ENCODE peak calls at places on chromosome 7, in eight cellular contexts. U, I, Z, P, Y, N, E and B are unnamed samples.

GRCh38 chr7:41706228-41706930 is 3.5 kb upstream of the INHBA start:
- DNase-seq in E (no peak), I (no peak), Y (no peak), P (no peak), Z (no peak), N (no peak), U (no peak), B (no peak)

GRCh38 chr7:158985583-158985982 is 129.2 kb downstream of the DYNC2I1 start:
- DNase-seq in P (no peak), Z (no peak), E (no peak), N (no peak), U (no peak), I (no peak), Y (no peak), B (no peak)

GRCh38 chr7:130334274-130334673 is 10.3 kb upstream of the CPA5 start:
- DNase-seq in I (no peak), N (no peak), Z (no peak), Y (no peak), E (no peak), P (no peak), U (peak; percentile 66), B (no peak)

GRCh38 chr7:118109607-118110006 is 74.4 kb upstream of the LSM8 start:
- DNase-seq in E (no peak), U (no peak), N (no peak), Z (no peak), Y (no peak), P (no peak), I (no peak), B (no peak)

GRCh38 chr7:100093054-100093453 is 4.3 kb downstream of the COPS6 start:
- DNase-seq in P (no peak), Z (no peak), E (no peak), U (no peak), N (no peak), Y (no peak), I (no peak), B (no peak)

GRCh38 chr7:151592868-151593486 is 73.3 kb upstream of the RHEB start:
- DNase-seq in N (no peak), Y (peak; percentile 91), P (peak; percentile 86), I (no peak), U (peak; percentile 95), E (no peak), Z (no peak), B (peak; percentile 95)

GRCh38 chr7:65441010-65441409 is 67.4 kb downstream of the ZNF92 start:
- DNase-seq in P (peak; percentile 67), U (peak; percentile 36), N (no peak), I (no peak), Y (peak; percentile 20), Z (no peak), E (no peak), B (peak; percentile 28)

GRCh38 chr7:37738338-37738737 is 54.8 kb downstream of the GPR141 start:
- DNase-seq in I (no peak), Y (no peak), E (no peak), Z (no peak), P (no peak), U (no peak), N (no peak), B (no peak)

GRCh38 chr7:75772081-75773077 is at the start of gene CCL26:
- DNase-seq in E (no peak), N (no peak), I (no peak), P (peak; percentile 83), Y (peak; percentile 87), U (peak; percentile 79), Z (peak; percentile 85), B (peak; percentile 40)

GRCh38 chr7:55432937-55433784 is 68.0 kb downstream of the LANCL2 start:
- DNase-seq in Y (no peak), U (peak; percentile 44), P (no peak), Z (no peak), I (no peak), E (no peak), N (no peak), B (no peak)

DNA sequence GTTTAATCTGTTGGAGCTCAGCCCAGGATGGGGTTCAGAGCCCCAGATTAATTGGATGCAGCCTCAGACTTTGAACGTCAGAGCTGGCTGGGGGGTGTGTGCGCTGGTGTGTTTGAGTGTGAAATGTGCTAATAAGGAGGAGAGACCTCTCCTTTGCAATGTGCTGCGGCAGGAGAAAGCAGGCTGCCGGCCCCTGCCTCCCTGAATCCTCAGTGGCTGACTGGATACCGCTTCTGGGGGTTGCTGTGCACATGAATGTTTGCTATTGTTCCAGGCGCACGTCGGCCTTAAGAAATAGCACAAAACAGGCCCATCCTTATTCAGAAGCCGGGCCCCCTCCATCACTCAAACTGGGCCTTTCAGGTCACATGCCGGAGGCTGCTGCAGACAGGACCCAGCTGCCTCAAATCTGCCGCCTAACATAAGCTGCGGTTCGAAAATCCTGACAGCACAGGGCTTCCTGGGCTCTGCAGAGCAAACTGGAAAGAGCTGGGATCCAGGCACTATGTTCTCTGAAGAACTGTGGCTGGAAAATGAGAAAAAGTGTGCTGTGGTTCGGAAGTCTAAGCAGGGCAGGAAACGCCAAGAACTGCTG is 83.9 kb upstream of the PRR15 start:
- DNase-seq in Z (peak; percentile 72), N (no peak), P (no peak), I (no peak), E (no peak), U (peak; percentile 58), Y (no peak), B (no peak)
- H3K4me3 ChIP-seq in Z (peak overlapping the region; percentile 19), N (no peak overlapping the region), P (no peak overlapping the region), I (peak overlapping the region; percentile 42), E (no peak overlapping the region), U (no peak overlapping the region), Y (no peak overlapping the region), B (no peak overlapping the region)

DNA sequence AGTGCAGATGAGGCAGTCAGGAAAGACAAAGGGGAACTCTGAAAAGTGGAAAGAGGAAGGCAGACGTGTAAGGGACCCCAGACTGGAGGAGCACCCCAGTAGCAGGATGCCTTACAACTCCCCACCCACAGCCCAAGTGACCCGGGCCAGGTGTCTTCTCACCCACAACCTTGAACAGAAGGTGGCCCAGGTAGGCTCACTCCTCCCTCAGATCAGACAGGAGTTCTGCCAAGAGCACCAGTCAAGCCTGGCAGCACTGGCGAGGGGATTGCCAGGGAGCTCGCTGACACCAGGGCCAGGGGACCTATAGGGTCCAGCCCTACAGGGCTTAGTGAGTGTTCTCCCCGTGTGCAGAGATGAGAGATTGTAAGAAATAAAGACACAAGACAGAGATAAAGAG is 27.1 kb upstream of the LMBR1 start:
- DNase-seq in U (no peak), P (no peak), I (no peak), E (no peak), Y (no peak), N (no peak), Z (no peak), B (no peak)
- TF ChIP-seq CTCF in U (no peak), P (no peak), I (no peak), E (no peak), Y (no peak), N (no peak), Z (no peak), B (no peak)

GRCh38 chr7:113331155-113331898 is 213.0 kb upstream of the SMIM30 start:
- DNase-seq in I (no peak), P (no peak), Z (no peak), U (no peak), E (no peak), Y (no peak), N (no peak), B (no peak)
- H3K4me3 ChIP-seq in I (no peak overlapping the region), P (no peak overlapping the region), Z (no peak overlapping the region), U (no peak overlapping the region), E (no peak overlapping the region), Y (no peak overlapping the region), N (no peak overlapping the region), B (no peak overlapping the region)

GRCh38 chr7:50273870-50274269 is 30.6 kb upstream of the IKZF1 start:
- DNase-seq in U (no peak), P (no peak), Z (no peak), I (no peak), E (no peak), Y (no peak), N (no peak), B (no peak)
- TF ChIP-seq CTCF in U (no peak), P (no peak), Z (no peak), I (no peak), E (no peak), Y (no peak), N (no peak), B (no peak)

GRCh38 chr7:66960192-66960591 is 35.2 kb downstream of the SBDS start:
- DNase-seq in E (no peak), Y (no peak), Z (no peak), P (no peak), I (no peak), U (no peak), N (no peak), B (no peak)
- H3K4me3 ChIP-seq in E (no peak overlapping the region), Y (no peak overlapping the region), Z (no peak overlapping the region), P (no peak overlapping the region), I (no peak overlapping the region), U (no peak overlapping the region), N (no peak overlapping the region), B (no peak overlapping the region)

GRCh38 chr7:45891462-45892402 is 3.4 kb downstream of the IGFBP1 start:
- DNase-seq in U (no peak), Z (no peak), P (no peak), E (no peak), I (no peak), N (no peak), Y (no peak), B (no peak)
- TF ChIP-seq CTCF in U (no peak), Z (no peak), P (no peak), E (peak; percentile 14), I (no peak), N (no peak), Y (no peak), B (no peak)

DNA sequence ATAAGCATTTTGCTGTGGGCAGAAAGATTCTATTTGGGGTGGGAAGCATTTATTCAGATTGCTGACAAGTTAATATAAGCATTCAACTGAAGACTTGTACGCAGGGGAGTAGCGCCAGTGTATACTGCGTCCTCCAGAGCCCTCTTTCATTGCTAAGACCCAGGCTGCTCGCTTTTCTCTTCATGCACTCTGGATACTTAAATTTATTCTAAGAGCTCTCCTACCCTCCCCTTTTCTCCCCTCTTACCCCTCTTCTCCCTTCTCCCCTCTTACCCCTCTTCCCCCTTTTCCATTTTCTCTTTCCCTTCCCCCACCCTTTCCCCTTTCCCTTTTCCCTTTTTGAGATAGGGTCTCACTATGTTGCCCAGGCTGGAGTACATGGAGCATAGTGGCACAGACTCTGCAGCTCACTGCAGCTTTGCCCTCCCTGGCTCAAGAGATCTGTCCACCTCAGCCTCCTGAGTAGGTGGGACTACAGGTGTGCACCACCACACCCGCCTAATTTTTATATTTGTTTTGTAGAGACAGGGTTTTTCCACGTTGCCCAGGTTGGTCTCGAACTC is 125.8 kb downstream of the CDK14 start:
- DNase-seq in I (no peak), P (no peak), Y (no peak), U (no peak), N (no peak), Z (no peak), E (no peak), B (no peak)
- H3K4me3 ChIP-seq in I (no peak overlapping the region), P (no peak overlapping the region), Y (no peak overlapping the region), U (no peak overlapping the region), N (no peak overlapping the region), Z (no peak overlapping the region), E (no peak overlapping the region), B (no peak overlapping the region)

DNA sequence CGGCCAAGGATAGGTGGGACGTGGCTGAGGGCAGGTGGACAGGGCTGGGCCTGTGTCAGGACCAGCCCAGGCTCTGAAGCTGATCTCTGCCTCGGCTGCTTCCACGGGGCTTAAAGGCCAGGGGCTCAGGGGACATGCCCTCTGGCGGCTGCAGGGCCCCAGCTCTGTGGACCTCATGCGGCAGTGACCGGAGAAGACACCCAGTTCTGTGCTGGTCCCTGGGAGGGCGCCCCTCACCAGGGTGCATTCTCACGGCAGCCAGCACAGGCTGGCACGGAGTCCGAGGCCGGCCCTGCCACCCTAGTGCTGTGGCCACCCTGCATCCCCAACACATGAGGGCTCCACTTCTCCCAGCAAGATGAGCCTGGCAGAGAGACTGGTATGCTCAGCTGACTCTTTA is 30.3 kb downstream of the YKT6 start:
- DNase-seq in N (no peak), P (no peak), I (no peak), Z (no peak), Y (no peak), E (no peak), U (no peak), B (no peak)
- TF ChIP-seq CTCF in N (no peak), P (no peak), I (no peak), Z (no peak), Y (no peak), E (no peak), U (no peak), B (no peak)